ENCODE peak calls at places on chromosome 11, in eight cellular contexts. One of them, this sample, is unnamed.

GRCh38 chr11:100735949-100736675 is 49.0 kb downstream of the ARHGAP42 start:
- DNase-seq in NT2/D1: no peak
- DNase-seq in K562: no peak
- DNase-seq in lung: no peak
- DNase-seq in neuronal stem cell: no peak
- DNase-seq in foreskin fibroblast: no peak
- DNase-seq in fibroblast of mammary gland: no peak
- DNase-seq in A549: peak; percentile 43
- DNase-seq in this sample: no peak

GRCh38 chr11:27012254-27012921 is 18.5 kb downstream of the FIBIN start:
- DNase-seq in NT2/D1: no peak
- DNase-seq in K562: no peak
- DNase-seq in lung: no peak
- DNase-seq in neuronal stem cell: peak; percentile 9
- DNase-seq in foreskin fibroblast: peak; percentile 76
- DNase-seq in fibroblast of mammary gland: peak; percentile 63
- DNase-seq in A549: no peak
- DNase-seq in this sample: peak; percentile 62

GRCh38 chr11:71327156-71328085 is 75.0 kb upstream of the SHANK2 start:
- DNase-seq in NT2/D1: no peak
- DNase-seq in K562: no peak
- DNase-seq in lung: no peak
- DNase-seq in neuronal stem cell: no peak
- DNase-seq in foreskin fibroblast: no peak
- DNase-seq in fibroblast of mammary gland: no peak
- DNase-seq in A549: no peak
- DNase-seq in this sample: no peak

GRCh38 chr11:48150213-48150612 is 66.4 kb upstream of the OR4B1 start:
- DNase-seq in NT2/D1: no peak
- DNase-seq in K562: no peak
- DNase-seq in lung: no peak
- DNase-seq in neuronal stem cell: no peak
- DNase-seq in foreskin fibroblast: peak; percentile 61
- DNase-seq in fibroblast of mammary gland: peak; percentile 43
- DNase-seq in A549: no peak
- DNase-seq in this sample: no peak

GRCh38 chr11:104060820-104061219 is 24.4 kb downstream of the DDI1 start:
- DNase-seq in NT2/D1: no peak
- DNase-seq in K562: no peak
- DNase-seq in lung: no peak
- DNase-seq in neuronal stem cell: no peak
- DNase-seq in foreskin fibroblast: no peak
- DNase-seq in fibroblast of mammary gland: no peak
- DNase-seq in A549: no peak
- DNase-seq in this sample: no peak

GRCh38 chr11:75463106-75463774 is 30.2 kb upstream of the KLHL35 start:
- DNase-seq in NT2/D1: no peak
- DNase-seq in K562: no peak
- DNase-seq in lung: no peak
- DNase-seq in neuronal stem cell: no peak
- DNase-seq in foreskin fibroblast: no peak
- DNase-seq in fibroblast of mammary gland: no peak
- DNase-seq in A549: no peak
- DNase-seq in this sample: no peak

GRCh38 chr11:12167098-12167999 is 57.0 kb downstream of the MICAL2 start:
- DNase-seq in NT2/D1: no peak
- DNase-seq in K562: peak; percentile 65
- DNase-seq in lung: peak; percentile 72
- DNase-seq in neuronal stem cell: no peak
- DNase-seq in foreskin fibroblast: peak; percentile 82
- DNase-seq in fibroblast of mammary gland: peak; percentile 93
- DNase-seq in A549: peak; percentile 63
- DNase-seq in this sample: no peak

GRCh38 chr11:127050141-127050632 is 49.6 kb upstream of the KIRREL3 start:
- DNase-seq in NT2/D1: no peak
- DNase-seq in K562: no peak
- DNase-seq in lung: no peak
- DNase-seq in neuronal stem cell: no peak
- DNase-seq in foreskin fibroblast: no peak
- DNase-seq in fibroblast of mammary gland: no peak
- DNase-seq in A549: no peak
- DNase-seq in this sample: no peak

GRCh38 chr11:114297806-114298700 is 1.9 kb downstream of the NNMT start:
- DNase-seq in NT2/D1: no peak
- DNase-seq in K562: no peak
- DNase-seq in lung: no peak
- DNase-seq in neuronal stem cell: no peak
- DNase-seq in foreskin fibroblast: no peak
- DNase-seq in fibroblast of mammary gland: no peak
- DNase-seq in A549: no peak
- DNase-seq in this sample: no peak

GRCh38 chr11:86021390-86021789 is 47.5 kb downstream of the PICALM start:
- DNase-seq in NT2/D1: no peak
- DNase-seq in K562: no peak
- DNase-seq in lung: no peak
- DNase-seq in neuronal stem cell: no peak
- DNase-seq in foreskin fibroblast: no peak
- DNase-seq in fibroblast of mammary gland: no peak
- DNase-seq in A549: no peak
- DNase-seq in this sample: no peak

GRCh38 chr11:79762271-79762935 is 321.6 kb upstream of the TENM4 start:
- DNase-seq in NT2/D1: peak; percentile 5
- DNase-seq in K562: no peak
- DNase-seq in lung: no peak
- DNase-seq in neuronal stem cell: no peak
- DNase-seq in foreskin fibroblast: no peak
- DNase-seq in fibroblast of mammary gland: peak; percentile 0
- DNase-seq in A549: no peak
- DNase-seq in this sample: no peak

GRCh38 chr11:66889974-66890373 is 33.1 kb downstream of the LRFN4 start:
- DNase-seq in NT2/D1: no peak
- DNase-seq in K562: no peak
- DNase-seq in lung: no peak
- DNase-seq in neuronal stem cell: peak; percentile 43
- DNase-seq in foreskin fibroblast: peak; percentile 34
- DNase-seq in fibroblast of mammary gland: no peak
- DNase-seq in A549: no peak
- DNase-seq in this sample: no peak

GRCh38 chr11:94455861-94456260 is 37.8 kb downstream of the MRE11 start:
- DNase-seq in NT2/D1: no peak
- DNase-seq in K562: no peak
- DNase-seq in lung: peak; percentile 28
- DNase-seq in neuronal stem cell: no peak
- DNase-seq in foreskin fibroblast: no peak
- DNase-seq in fibroblast of mammary gland: no peak
- DNase-seq in A549: no peak
- DNase-seq in this sample: no peak

GRCh38 chr11:114066046-114066648 is 6.6 kb downstream of the ZBTB16 start:
- DNase-seq in NT2/D1: no peak
- DNase-seq in K562: no peak
- DNase-seq in lung: no peak
- DNase-seq in neuronal stem cell: no peak
- DNase-seq in foreskin fibroblast: no peak
- DNase-seq in fibroblast of mammary gland: no peak
- DNase-seq in A549: no peak
- DNase-seq in this sample: no peak

GRCh38 chr11:122791411-122791810 is 46.9 kb upstream of the CRTAM start:
- DNase-seq in NT2/D1: no peak
- DNase-seq in K562: no peak
- DNase-seq in lung: no peak
- DNase-seq in neuronal stem cell: no peak
- DNase-seq in foreskin fibroblast: peak; percentile 83
- DNase-seq in fibroblast of mammary gland: peak; percentile 77
- DNase-seq in A549: no peak
- DNase-seq in this sample: no peak

GRCh38 chr11:46906596-46906995 is 11.8 kb downstream of the LRP4 start:
- DNase-seq in NT2/D1: peak; percentile 73
- DNase-seq in K562: no peak
- DNase-seq in lung: no peak
- DNase-seq in neuronal stem cell: no peak
- DNase-seq in foreskin fibroblast: peak; percentile 49
- DNase-seq in fibroblast of mammary gland: no peak
- DNase-seq in A549: no peak
- DNase-seq in this sample: no peak

GRCh38 chr11:104073950-104074349 is 37.5 kb downstream of the DDI1 start:
- DNase-seq in NT2/D1: no peak
- DNase-seq in K562: no peak
- DNase-seq in lung: no peak
- DNase-seq in neuronal stem cell: no peak
- DNase-seq in foreskin fibroblast: peak; percentile 21
- DNase-seq in fibroblast of mammary gland: peak; percentile 64
- DNase-seq in A549: peak; percentile 0
- DNase-seq in this sample: no peak

GRCh38 chr11:62123669-62124185 is at the start of gene INCENP:
- DNase-seq in NT2/D1: peak; percentile 95
- DNase-seq in K562: peak; percentile 95
- DNase-seq in lung: peak; percentile 97
- DNase-seq in neuronal stem cell: peak; percentile 97
- DNase-seq in foreskin fibroblast: peak; percentile 99
- DNase-seq in fibroblast of mammary gland: peak; percentile 98
- DNase-seq in A549: peak; percentile 98
- DNase-seq in this sample: peak; percentile 97

GRCh38 chr11:62127426-62127825 is 3.6 kb downstream of the INCENP start:
- DNase-seq in NT2/D1: no peak
- DNase-seq in K562: peak; percentile 3
- DNase-seq in lung: no peak
- DNase-seq in neuronal stem cell: no peak
- DNase-seq in foreskin fibroblast: no peak
- DNase-seq in fibroblast of mammary gland: no peak
- DNase-seq in A549: no peak
- DNase-seq in this sample: no peak

GRCh38 chr11:62124186-62125113 is 639 bp downstream of the INCENP start:
- DNase-seq in NT2/D1: no peak
- DNase-seq in K562: peak; percentile 34
- DNase-seq in lung: peak; percentile 35
- DNase-seq in neuronal stem cell: no peak
- DNase-seq in foreskin fibroblast: peak; percentile 65
- DNase-seq in fibroblast of mammary gland: peak; percentile 56
- DNase-seq in A549: peak; percentile 25
- DNase-seq in this sample: no peak

GRCh38 chr11:62125881-62126280 is 2.1 kb downstream of the INCENP start:
- DNase-seq in NT2/D1: no peak
- DNase-seq in K562: no peak
- DNase-seq in lung: no peak
- DNase-seq in neuronal stem cell: no peak
- DNase-seq in foreskin fibroblast: peak; percentile 19
- DNase-seq in fibroblast of mammary gland: no peak
- DNase-seq in A549: no peak
- DNase-seq in this sample: no peak

GRCh38 chr11:62125316-62125715 is 1.5 kb downstream of the INCENP start:
- DNase-seq in NT2/D1: no peak
- DNase-seq in K562: peak; percentile 18
- DNase-seq in lung: no peak
- DNase-seq in neuronal stem cell: no peak
- DNase-seq in foreskin fibroblast: peak; percentile 19
- DNase-seq in fibroblast of mammary gland: no peak
- DNase-seq in A549: no peak
- DNase-seq in this sample: no peak
- H3K4me3 ChIP-seq in NT2/D1: peak overlapping the region; percentile 99
- H3K4me3 ChIP-seq in K562: peak overlapping the region; percentile 85
- H3K4me3 ChIP-seq in lung: no peak overlapping the region
- H3K4me3 ChIP-seq in neuronal stem cell: peak overlapping the region; percentile 93
- H3K4me3 ChIP-seq in foreskin fibroblast: peak overlapping the region; percentile 88
- H3K4me3 ChIP-seq in fibroblast of mammary gland: peak overlapping the region; percentile 66
- H3K4me3 ChIP-seq in A549: peak overlapping the region; percentile 81
- H3K4me3 ChIP-seq in this sample: peak overlapping the region; percentile 98

GRCh38 chr11:131614514-131615085 is 244.2 kb downstream of the NTM start:
- DNase-seq in NT2/D1: no peak
- DNase-seq in K562: no peak
- DNase-seq in lung: no peak
- DNase-seq in neuronal stem cell: no peak
- DNase-seq in foreskin fibroblast: no peak
- DNase-seq in fibroblast of mammary gland: no peak
- DNase-seq in A549: no peak
- DNase-seq in this sample: no peak

GRCh38 chr11:131612576-131612975 is 242.2 kb downstream of the NTM start:
- DNase-seq in NT2/D1: no peak
- DNase-seq in K562: no peak
- DNase-seq in lung: no peak
- DNase-seq in neuronal stem cell: no peak
- DNase-seq in foreskin fibroblast: no peak
- DNase-seq in fibroblast of mammary gland: no peak
- DNase-seq in A549: no peak
- DNase-seq in this sample: no peak

GRCh38 chr11:131609317-131609716 is 238.9 kb downstream of the NTM start:
- DNase-seq in NT2/D1: no peak
- DNase-seq in K562: no peak
- DNase-seq in lung: no peak
- DNase-seq in neuronal stem cell: no peak
- DNase-seq in foreskin fibroblast: no peak
- DNase-seq in fibroblast of mammary gland: peak; percentile 58
- DNase-seq in A549: no peak
- DNase-seq in this sample: peak; percentile 95

GRCh38 chr11:131606936-131607335 is 236.5 kb downstream of the NTM start:
- DNase-seq in NT2/D1: no peak
- DNase-seq in K562: no peak
- DNase-seq in lung: no peak
- DNase-seq in neuronal stem cell: no peak
- DNase-seq in foreskin fibroblast: no peak
- DNase-seq in fibroblast of mammary gland: no peak
- DNase-seq in A549: no peak
- DNase-seq in this sample: no peak

DNA sequence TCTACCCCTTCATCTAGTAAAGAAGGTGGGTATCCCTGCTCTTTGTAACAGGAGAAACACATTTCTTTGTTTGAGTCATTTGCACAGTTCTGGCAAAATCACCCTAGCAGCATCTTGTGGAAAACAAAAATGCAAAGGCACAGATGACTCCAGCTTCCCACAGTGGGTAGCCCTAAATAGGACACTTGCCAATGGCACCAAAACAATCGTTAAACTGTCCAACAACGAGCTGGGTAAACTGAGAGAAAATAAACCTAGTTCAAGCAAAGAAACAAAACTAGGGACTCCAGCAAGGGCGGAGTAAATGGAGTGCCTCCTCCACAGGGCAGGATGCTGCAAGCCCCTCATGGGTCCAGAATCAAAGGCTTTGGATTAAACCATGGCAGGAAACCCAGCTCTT is 239.5 kb downstream of the NTM start:
- DNase-seq in NT2/D1: no peak
- DNase-seq in K562: no peak
- DNase-seq in lung: no peak
- DNase-seq in neuronal stem cell: no peak
- DNase-seq in foreskin fibroblast: no peak
- DNase-seq in fibroblast of mammary gland: no peak
- DNase-seq in A549: no peak
- DNase-seq in this sample: no peak
- H3K4me3 ChIP-seq in NT2/D1: no peak overlapping the region
- H3K4me3 ChIP-seq in K562: no peak overlapping the region
- H3K4me3 ChIP-seq in lung: no peak overlapping the region
- H3K4me3 ChIP-seq in neuronal stem cell: no peak overlapping the region
- H3K4me3 ChIP-seq in foreskin fibroblast: no peak overlapping the region
- H3K4me3 ChIP-seq in fibroblast of mammary gland: no peak overlapping the region
- H3K4me3 ChIP-seq in A549: no peak overlapping the region
- H3K4me3 ChIP-seq in this sample: no peak overlapping the region

GRCh38 chr11:10287766-10288165 is 6.3 kb downstream of the SBF2 start:
- DNase-seq in NT2/D1: no peak
- DNase-seq in K562: no peak
- DNase-seq in lung: no peak
- DNase-seq in neuronal stem cell: no peak
- DNase-seq in foreskin fibroblast: no peak
- DNase-seq in fibroblast of mammary gland: no peak
- DNase-seq in A549: no peak
- DNase-seq in this sample: no peak
- H3K4me3 ChIP-seq in NT2/D1: no peak overlapping the region
- H3K4me3 ChIP-seq in K562: no peak overlapping the region
- H3K4me3 ChIP-seq in lung: no peak overlapping the region
- H3K4me3 ChIP-seq in neuronal stem cell: no peak overlapping the region
- H3K4me3 ChIP-seq in foreskin fibroblast: no peak overlapping the region
- H3K4me3 ChIP-seq in fibroblast of mammary gland: no peak overlapping the region
- H3K4me3 ChIP-seq in A549: no peak overlapping the region
- H3K4me3 ChIP-seq in this sample: no peak overlapping the region

GRCh38 chr11:3231851-3232744 is at the start of gene MRGPRE:
- DNase-seq in NT2/D1: no peak
- DNase-seq in K562: peak; percentile 97
- DNase-seq in lung: peak; percentile 30
- DNase-seq in neuronal stem cell: no peak
- DNase-seq in foreskin fibroblast: peak; percentile 60
- DNase-seq in fibroblast of mammary gland: peak; percentile 23
- DNase-seq in A549: no peak
- DNase-seq in this sample: no peak
- H3K4me3 ChIP-seq in NT2/D1: no peak within 1 kb of the TSS
- H3K4me3 ChIP-seq in K562: no peak within 1 kb of the TSS
- H3K4me3 ChIP-seq in lung: no peak within 1 kb of the TSS
- H3K4me3 ChIP-seq in neuronal stem cell: no peak within 1 kb of the TSS
- H3K4me3 ChIP-seq in foreskin fibroblast: no peak within 1 kb of the TSS
- H3K4me3 ChIP-seq in fibroblast of mammary gland: no peak within 1 kb of the TSS
- H3K4me3 ChIP-seq in A549: no peak within 1 kb of the TSS
- H3K4me3 ChIP-seq in this sample: no peak within 1 kb of the TSS

This sample was measured in astrocyte of the cerebellum.